ENCODE peak calls at places on chromosomes 13 and 19, in ten cellular contexts. D is body of pancreas; W is neural progenitor cell; P is CD4-positive, alpha-beta T cell; R is retinal pigment epithelial cell; J is fibroblast of lung; T is astrocyte of the spinal cord; L is mesothelial cell of epicardium; O is AG09309; E is endothelial cell. F is an unnamed sample.

GRCh38 chr13:26025771-26026170 is 26.0 kb downstream of the SHISA2 start:
- DNase-seq in D (no peak), W (no peak), P (no peak), R (no peak), J (no peak), T (no peak), L (no peak), O (no peak), E (no peak), F (no peak)

GRCh38 chr13:36848228-36848982 is 29.4 kb downstream of the RFXAP start:
- DNase-seq in D (no peak), W (peak), P (no peak), R (no peak), J (no peak), T (no peak), L (no peak), O (no peak), E (no peak), F (no peak)

GRCh38 chr13:102779426-102780159 is 6.0 kb upstream of the TEX30 start:
- DNase-seq in D (no peak), W (no peak), P (peak), R (no peak), J (no peak), T (no peak), L (no peak), O (no peak), E (no peak), F (no peak)

GRCh38 chr19:30092721-30093569 is 150.9 kb downstream of the URI1 start:
- DNase-seq in D (no peak), W (no peak), P (no peak), R (no peak), J (no peak), T (no peak), L (no peak), O (no peak), E (no peak), F (no peak)

GRCh38 chr19:8988204-8988603 is 22.0 kb downstream of the MUC16 start:
- DNase-seq in D (no peak), W (peak), P (no peak), R (no peak), J (no peak), T (no peak), L (no peak), O (no peak), E (no peak), F (no peak)

GRCh38 chr19:1046836-1047695 is 7.2 kb downstream of the ABCA7 start:
- DNase-seq in D (no peak), W (no peak), P (no peak), R (no peak), J (no peak), T (no peak), L (no peak), O (no peak), E (no peak), F (no peak)

GRCh38 chr19:12789098-12789903 is 2.0 kb upstream of the JUNB start:
- DNase-seq in D (no peak), W (peak), P (no peak), R (no peak), J (no peak), T (peak), L (no peak), O (no peak), E (no peak), F (no peak)

GRCh38 chr19:46303702-46304397 is 7.0 kb downstream of the HIF3A start:
- DNase-seq in D (peak), W (peak), P (no peak), R (no peak), J (peak), T (peak), L (peak), O (no peak), E (peak), F (no peak)

GRCh38 chr19:4754248-4754647 is 30.6 kb upstream of the DPP9 start:
- DNase-seq in D (peak), W (no peak), P (no peak), R (no peak), J (peak), T (no peak), L (no peak), O (no peak), E (no peak), F (no peak)

GRCh38 chr19:54165222-54165621 is 5.7 kb upstream of the LENG1 start:
- DNase-seq in D (no peak), W (no peak), P (no peak), R (no peak), J (no peak), T (no peak), L (no peak), O (no peak), E (no peak), F (no peak)

GRCh38 chr19:56567274-56568120 is at the start of gene ZNF470:
- DNase-seq in D (peak), W (peak), P (peak), R (peak), J (peak), T (peak), L (peak), O (peak), E (peak), F (peak)

DNA sequence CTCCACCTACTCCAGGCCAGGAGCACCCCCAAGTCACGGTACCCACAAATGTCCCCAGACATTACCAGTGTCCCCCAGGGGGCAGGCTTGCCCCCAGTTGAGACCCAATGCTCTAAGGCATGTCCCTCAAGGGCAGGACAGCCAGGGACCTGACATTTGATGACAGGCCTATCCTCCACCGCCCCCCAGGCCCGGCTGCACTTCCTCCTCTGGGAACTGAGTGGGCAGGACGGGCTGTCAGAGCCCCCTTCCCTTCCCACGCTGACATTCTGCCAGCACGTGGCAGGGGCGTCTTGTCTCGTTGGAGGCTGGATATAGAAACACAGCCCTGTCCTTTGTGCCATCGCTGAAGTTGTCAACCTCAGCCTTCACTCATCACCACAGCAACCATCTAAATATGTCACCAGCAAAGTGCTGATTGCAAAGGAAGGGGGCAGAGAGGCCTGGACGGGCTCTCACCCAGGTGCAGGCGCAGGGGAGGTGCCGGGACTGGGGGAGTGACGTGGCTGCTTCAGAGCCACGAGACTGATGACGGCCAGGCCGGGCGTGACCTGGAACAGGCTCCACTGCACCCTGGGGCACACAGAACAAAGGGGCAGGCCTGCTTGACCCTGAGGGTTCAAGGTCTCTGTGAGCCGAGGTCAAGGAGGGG is 38.4 kb downstream of the GNG7 start:
- DNase-seq in D (peak), W (no peak), P (no peak), R (no peak), J (no peak), T (no peak), L (no peak), O (no peak), E (no peak), F (peak)
- TF ChIP-seq CTCF in D (no peak), W (no peak), P (no peak), R (no peak), J (no peak), T (no peak), L (no peak), O (peak), E (no peak), F (no peak)

DNA sequence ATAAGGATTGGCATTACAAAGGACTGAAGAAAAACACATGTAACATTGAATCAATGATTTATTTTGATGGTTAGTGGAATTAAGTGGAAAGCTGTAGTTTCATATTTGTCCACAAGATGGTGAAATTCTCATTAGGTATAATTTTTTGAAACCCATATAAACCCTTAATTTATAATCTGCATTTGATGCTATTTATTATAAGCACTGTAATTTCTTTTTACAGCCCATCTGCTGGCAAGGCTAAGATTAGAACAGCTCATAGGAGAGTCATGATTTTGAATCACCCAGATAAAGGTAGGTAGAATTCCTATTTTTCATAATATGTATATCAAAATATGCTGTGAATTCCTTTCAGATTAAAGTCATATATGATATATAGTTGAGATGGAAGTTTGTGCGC is 62.2 kb downstream of the DNAJC15 start:
- DNase-seq in D (no peak), W (no peak), P (no peak), R (no peak), J (peak), T (peak), L (no peak), O (no peak), E (no peak), F (no peak)
- TF ChIP-seq CTCF in D (peak), W (peak), P (peak), R (peak), J (no peak), T (peak), L (peak), O (peak), E (peak), F (no peak)

GRCh38 chr13:46289260-46289955 is 77.7 kb downstream of the LRRC63 start:
- DNase-seq in D (no peak), W (no peak), P (no peak), R (no peak), J (no peak), T (no peak), L (no peak), O (no peak), E (no peak), F (no peak)
- TF ChIP-seq CTCF in D (no peak), W (no peak), P (peak), R (no peak), J (no peak), T (no peak), L (no peak), O (no peak), E (peak), F (no peak)

GRCh38 chr19:33438016-33438671 is 64.6 kb downstream of the CEBPG start:
- DNase-seq in D (no peak), W (no peak), P (no peak), R (no peak), J (no peak), T (peak), L (peak), O (no peak), E (peak), F (no peak)
- TF ChIP-seq CTCF in D (no peak), W (peak), P (no peak), R (peak), J (no peak), T (no peak), L (no peak), O (no peak), E (no peak), F (no peak)

DNA sequence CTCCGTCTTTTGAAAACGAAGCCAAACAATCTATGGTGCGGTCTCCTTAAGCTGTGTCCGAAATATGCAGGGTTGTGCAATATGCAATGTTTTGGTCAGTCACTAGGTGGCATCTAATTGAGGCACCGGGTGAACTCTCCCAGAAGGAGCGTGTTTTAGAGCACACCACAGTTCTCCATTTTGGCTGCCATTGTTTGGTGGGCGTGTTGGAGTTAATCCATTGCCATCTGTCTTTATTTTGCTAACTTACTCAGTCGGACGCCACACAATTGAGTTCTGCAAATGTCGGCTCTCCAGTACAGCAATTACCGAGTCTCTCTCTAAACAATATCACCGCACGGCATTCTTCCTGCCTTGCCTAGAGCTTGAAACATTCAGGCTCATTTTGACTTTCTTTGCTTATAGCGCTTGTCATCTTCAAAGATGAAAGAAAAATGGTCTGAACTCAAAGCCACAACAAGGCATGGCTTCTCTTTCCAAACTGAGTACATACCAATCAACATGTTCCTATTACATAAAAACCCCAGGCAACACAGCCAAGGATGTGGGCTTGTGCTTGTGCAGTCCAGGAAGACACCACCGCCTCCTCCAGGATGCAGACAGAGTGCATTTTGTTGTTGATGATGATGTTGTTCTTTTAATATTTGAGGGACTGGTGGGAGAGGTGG is 182.0 kb upstream of the SERP2 start:
- DNase-seq in D (peak), W (peak), P (peak), R (no peak), J (peak), T (peak), L (no peak), O (peak), E (peak), F (no peak)
- TF ChIP-seq CTCF in D (peak), W (peak), P (peak), R (peak), J (peak), T (peak), L (peak), O (peak), E (peak), F (no peak)

GRCh38 chr19:20247016-20247683 is 80.1 kb downstream of the ZNF486 start:
- DNase-seq in D (peak), W (peak), P (peak), R (no peak), J (peak), T (no peak), L (peak), O (no peak), E (peak), F (no peak)
- TF ChIP-seq CTCF in D (peak), W (peak), P (peak), R (peak), J (peak), T (peak), L (peak), O (peak), E (no peak), F (no peak)

DNA sequence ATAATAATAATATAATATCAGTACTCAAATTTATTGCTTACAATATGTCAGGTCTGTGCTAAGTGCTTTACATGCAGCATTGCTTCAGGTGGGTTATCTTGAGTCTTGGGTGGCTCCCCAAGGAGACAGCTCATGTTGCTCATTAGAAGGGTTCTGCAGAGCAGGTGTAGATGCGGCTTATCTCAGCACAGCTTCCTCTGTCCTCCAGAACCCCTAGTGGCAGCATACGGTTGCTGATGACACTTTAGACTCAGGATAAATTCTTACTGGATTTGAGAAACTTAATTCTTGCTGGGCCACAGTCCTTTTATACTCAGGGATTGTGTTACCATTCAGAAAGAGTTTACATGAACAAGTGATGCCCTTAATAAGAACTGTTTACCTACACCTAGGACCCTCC is 8.9 kb downstream of the COG3 start:
- DNase-seq in D (no peak), W (peak), P (peak), R (no peak), J (no peak), T (no peak), L (no peak), O (no peak), E (no peak), F (no peak)
- TF ChIP-seq CTCF in D (no peak), W (peak), P (peak), R (peak), J (no peak), T (peak), L (no peak), O (no peak), E (peak), F (no peak)

DNA sequence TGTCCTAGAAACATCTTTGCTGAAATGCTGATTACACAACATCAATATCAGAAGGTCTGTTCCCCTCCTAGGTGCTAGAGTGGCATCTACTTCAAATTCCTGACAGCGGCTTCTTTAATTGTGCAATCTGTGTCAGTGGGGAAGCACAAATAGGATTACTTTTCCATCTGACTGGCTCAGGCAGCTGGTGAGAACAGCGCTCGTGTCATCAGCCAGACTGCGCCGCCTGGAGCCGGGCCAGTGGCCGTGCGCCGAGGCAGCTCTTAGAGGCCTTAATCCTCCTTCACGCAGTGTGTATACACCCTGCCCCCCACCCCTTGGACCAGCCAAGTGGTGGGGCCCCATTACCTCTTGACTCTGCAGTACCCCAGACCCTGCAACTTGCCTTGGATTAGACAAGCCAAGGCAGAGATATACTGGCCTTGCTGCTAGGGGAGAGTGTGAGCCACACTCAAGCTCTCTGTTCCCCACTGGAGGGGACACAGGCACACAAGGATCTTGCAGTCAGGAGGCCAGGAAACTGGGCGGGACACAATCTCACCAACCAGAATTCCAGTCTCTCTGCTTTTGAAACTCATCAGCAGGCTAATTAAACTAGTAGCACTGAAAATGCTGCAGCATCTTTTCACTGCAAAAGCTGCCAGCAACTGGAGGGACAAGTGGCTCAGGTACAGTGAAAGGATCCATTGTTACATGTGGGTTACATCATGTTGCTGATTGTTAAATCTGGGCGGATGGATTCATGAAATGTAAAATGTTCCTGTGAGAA is 48.9 kb upstream of the EPHX3 start:
- DNase-seq in D (peak), W (peak), P (no peak), R (peak), J (peak), T (peak), L (peak), O (peak), E (no peak), F (no peak)
- TF ChIP-seq CTCF in D (no peak), W (peak), P (no peak), R (peak), J (no peak), T (peak), L (no peak), O (peak), E (no peak), F (no peak)

F was measured in activated B cell treated with CpG ODN at 0.5 μM for 24 hours.